ENCODE peak calls at places on chromosomes 6 and 20, in five cellular contexts. C is mesendoderm, M is keratinocyte, Z is fibroblast of lung, G is PC-3. U is an unnamed sample.

GRCh38 chr6:16559091-16559490 is 202.2 kb downstream of the ATXN1 start:
- DNase-seq in M (no peak), C (no peak), Z (peak; percentile 35), G (no peak), U (no peak)

GRCh38 chr20:63273635-63274380 is 1.2 kb downstream of the ARFGAP1 start:
- DNase-seq in C (no peak), G (peak; percentile 69), Z (peak; percentile 91), M (no peak), U (no peak)

GRCh38 chr6:4270001-4270400 is 134.6 kb upstream of the ECI2 start:
- DNase-seq in G (no peak), Z (no peak), M (no peak), C (no peak), U (no peak)

GRCh38 chr6:110323004-110323657 is 35.0 kb downstream of the METTL24 start:
- DNase-seq in C (peak; percentile 87), G (no peak), Z (no peak), M (no peak), U (no peak)

GRCh38 chr6:79143320-79143898 is 65.4 kb upstream of the PHIP start:
- DNase-seq in G (no peak), Z (no peak), C (no peak), M (no peak), U (no peak)

GRCh38 chr6:155100087-155100486 is 105.0 kb downstream of the TIAM2 start:
- DNase-seq in Z (peak; percentile 89), G (no peak), C (no peak), M (no peak), U (no peak)

GRCh38 chr6:70846207-70846835 is 110.5 kb downstream of the B3GAT2 start:
- DNase-seq in Z (no peak), C (no peak), G (no peak), M (no peak), U (no peak)

GRCh38 chr6:138972226-138972665 is 15.8 kb downstream of the REPS1 start:
- DNase-seq in Z (peak; percentile 68), G (peak; percentile 44), C (no peak), M (no peak), U (no peak)

GRCh38 chr20:49479785-49480184 is 2.7 kb downstream of the KCNB1 start:
- DNase-seq in M (no peak), C (no peak), Z (no peak), G (no peak), U (no peak)
- H3K4me2 ChIP-seq in M (no peak overlapping the region), C (no peak overlapping the region), Z (no peak overlapping the region), G (no peak overlapping the region), U (no peak overlapping the region)

GRCh38 chr6:156809446-156810178 is 32.4 kb downstream of the ARID1B start:
- DNase-seq in G (no peak), C (no peak), M (no peak), Z (no peak), U (no peak)
- H3K27ac ChIP-seq in G (no peak overlapping the region), C (no peak overlapping the region), M (no peak overlapping the region), Z (no peak overlapping the region), U (no peak overlapping the region)

DNA sequence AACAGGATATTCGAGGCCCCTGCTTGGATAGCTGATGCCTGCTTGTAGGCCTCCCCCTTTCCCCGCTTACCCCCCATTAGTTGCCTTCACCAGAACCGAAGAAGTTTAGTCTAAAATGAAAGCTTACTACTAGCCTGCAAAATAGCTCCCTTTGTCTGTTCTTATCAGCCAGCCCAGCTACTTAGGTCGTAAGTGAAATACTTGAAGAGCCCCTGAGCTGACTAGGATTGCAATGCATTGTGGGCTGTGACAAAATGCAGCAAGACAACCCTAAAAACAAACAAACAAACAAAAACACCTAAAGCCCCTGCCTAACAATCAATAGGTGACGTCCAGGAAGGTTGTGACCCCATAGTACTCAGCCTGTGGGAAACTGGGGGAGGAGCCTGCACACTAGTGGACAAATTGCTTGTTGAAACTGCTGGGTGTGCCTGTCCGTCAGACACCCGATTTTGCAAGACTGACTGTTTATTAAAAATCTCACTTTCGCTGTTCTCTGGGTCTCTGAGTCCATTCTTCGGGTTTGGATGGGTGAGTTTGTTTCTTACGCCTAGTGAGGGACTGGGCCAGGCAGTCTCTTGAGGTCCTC is 104.9 kb upstream of the DUSP22 start:
- DNase-seq in M (no peak), Z (no peak), C (peak; percentile 36), G (no peak), U (no peak)
- H3K4me1 ChIP-seq in M (no peaks in the 10 kb centered on the region), Z (no peaks in the 10 kb centered on the region), C (no peaks in the 10 kb centered on the region), G (no peaks in the 10 kb centered on the region), U (no peaks in the 10 kb centered on the region)

GRCh38 chr6:137892271-137892708 is 25.2 kb downstream of the TNFAIP3 start:
- DNase-seq in M (no peak), Z (peak; percentile 92), C (no peak), G (no peak), U (no peak)

GRCh38 chr6:137896647-137897046 is 29.6 kb downstream of the TNFAIP3 start:
- DNase-seq in C (no peak), G (no peak), M (no peak), Z (no peak), U (no peak)

GRCh38 chr6:137890983-137891537 is 24.0 kb downstream of the TNFAIP3 start:
- DNase-seq in M (no peak), Z (no peak), G (no peak), C (no peak), U (no peak)

GRCh38 chr6:137894779-137895385 is 27.8 kb downstream of the TNFAIP3 start:
- DNase-seq in C (no peak), M (no peak), Z (peak; percentile 57), G (peak; percentile 37), U (no peak)

GRCh38 chr6:137893726-137894125 is 26.7 kb downstream of the TNFAIP3 start:
- DNase-seq in M (no peak), Z (peak; percentile 43), C (no peak), G (peak; percentile 48), U (no peak)
- H3K4me2 ChIP-seq in M (peak overlapping the region; percentile 72), Z (no peak overlapping the region), C (no peak overlapping the region), G (peak overlapping the region; percentile 25), U (no peak overlapping the region)

GRCh38 chr6:158938811-158939254 is 61.2 kb downstream of the RSPH3 start:
- DNase-seq in M (no peak), C (peak; percentile 23), Z (no peak), G (no peak), U (peak; percentile 24)
- H3K27ac ChIP-seq in M (no peak overlapping the region), C (no peak overlapping the region), Z (no peak overlapping the region), G (no peak overlapping the region), U (no peak overlapping the region)

DNA sequence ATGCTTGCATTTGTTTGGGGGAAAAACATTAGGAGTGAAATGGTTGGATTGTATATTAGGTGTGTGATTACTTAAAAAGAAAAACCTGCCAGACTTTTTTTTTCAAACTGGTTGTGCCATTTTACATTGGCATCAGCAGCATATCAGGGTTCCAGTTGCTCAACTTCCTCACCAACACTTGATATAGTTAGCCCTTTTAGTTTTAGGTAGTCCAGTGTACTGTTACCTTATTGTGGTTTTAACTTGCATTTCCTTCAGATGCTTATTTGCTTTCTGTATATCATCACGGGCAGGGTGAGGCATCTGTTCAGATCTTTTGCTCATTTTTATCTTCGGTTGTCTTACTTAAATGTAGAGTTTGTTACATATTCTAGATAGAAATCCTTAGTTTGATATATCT is 5.2 kb downstream of the XRN2 start:
- DNase-seq in G (no peak), C (no peak), Z (no peak), M (no peak), U (no peak)
- H3K4me1 ChIP-seq in G (peaks cover 9% of the 10 kb centered on the region), C (no peaks in the 10 kb centered on the region), Z (no peaks in the 10 kb centered on the region), M (peaks cover 15% of the 10 kb centered on the region), U (peaks cover 9% of the 10 kb centered on the region)

GRCh38 chr6:157814883-157815282 is 8.2 kb upstream of the SNX9 start:
- DNase-seq in G (no peak), C (no peak), M (no peak), Z (no peak), U (no peak)

GRCh38 chr6:157811476-157812173 is 11.4 kb upstream of the SNX9 start:
- DNase-seq in G (no peak), Z (peak; percentile 43), C (no peak), M (no peak), U (no peak)

GRCh38 chr6:157813191-157813590 is 9.9 kb upstream of the SNX9 start:
- DNase-seq in C (no peak), Z (peak; percentile 53), G (no peak), M (no peak), U (no peak)

GRCh38 chr6:157812425-157813171 is 10.4 kb upstream of the SNX9 start:
- DNase-seq in G (no peak), Z (no peak), M (no peak), C (no peak), U (no peak)

DNA sequence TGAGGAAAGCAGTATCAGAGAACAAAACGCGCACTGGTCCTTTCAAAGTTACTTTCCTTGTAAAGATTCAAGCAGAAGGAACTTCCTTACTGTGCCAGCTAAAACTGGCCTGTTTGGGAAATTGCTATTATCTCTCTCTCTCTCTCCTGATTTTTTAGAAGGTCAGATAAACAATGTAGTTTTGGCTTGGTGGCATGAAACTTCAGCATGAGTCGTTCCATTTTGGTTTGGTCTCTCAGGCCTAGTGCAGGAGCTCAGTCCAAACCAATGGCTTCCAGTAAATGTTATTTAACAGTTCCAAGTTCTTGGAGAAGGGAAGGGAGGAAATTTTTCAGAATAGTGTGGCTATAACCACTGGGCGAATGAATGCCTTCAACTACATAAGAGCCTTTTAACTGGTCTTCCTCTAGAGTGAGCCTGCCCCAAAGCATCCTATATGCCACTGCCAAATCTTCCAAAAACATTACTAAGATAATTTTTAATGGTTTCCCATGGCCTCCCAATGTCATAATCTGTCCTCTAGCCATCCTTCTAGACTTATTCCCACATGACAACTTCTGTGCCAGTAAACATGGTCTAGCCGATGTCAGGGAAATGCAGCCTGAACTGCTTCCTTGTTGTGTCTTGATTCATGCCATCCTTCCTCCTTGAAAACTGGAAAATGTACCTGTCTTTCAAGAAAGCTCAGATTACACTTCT is 9.1 kb upstream of the SNX9 start:
- DNase-seq in M (no peak), G (peak; percentile 51), Z (peak; percentile 93), C (no peak), U (no peak)
- H3K4me2 ChIP-seq in M (no peak overlapping the region), G (no peak overlapping the region), Z (peak overlapping the region; percentile 78), C (no peak overlapping the region), U (peak overlapping the region; percentile 17)

GRCh38 chr6:74931567-74931966 is 274.3 kb downstream of the COL12A1 start:
- DNase-seq in Z (peak; percentile 91), C (no peak), G (peak; percentile 19), M (no peak), U (no peak)
- H3K27ac ChIP-seq in Z (no peak overlapping the region), C (no peak overlapping the region), G (no peak overlapping the region), M (no peak overlapping the region), U (no peak overlapping the region)

GRCh38 chr6:106158816-106159215 is 72.7 kb downstream of the PRDM1 start:
- DNase-seq in M (no peak), G (no peak), Z (peak; percentile 81), C (no peak), U (no peak)
- H3K4me1 ChIP-seq in M (peaks cover 13% of the 10 kb centered on the region), G (peaks cover 15% of the 10 kb centered on the region), Z (peaks cover 20% of the 10 kb centered on the region), C (peaks cover 15% of the 10 kb centered on the region), U (no peaks in the 10 kb centered on the region)